ENCODE peak calls at places on chromosomes 3 and 15, in seven cellular contexts. H is NCI-H2171 treated with DMSO at 0.1 percent for 48 hours, U is colonic mucosa, C is GM20000, W is M059J, X is stomach, P is Right ventricle myocardium superior. N is an unnamed sample.

GRCh38 chr3:106239195-106239697 is 370.4 kb upstream of the CBLB start:
- DNase-seq in H (no peak), U (no peak), C (no peak), W (no peak), X (no peak), P (no peak), N (no peak)

GRCh38 chr3:136209921-136210320 is 13.8 kb upstream of the MSL2 start:
- DNase-seq in H (no peak), U (no peak), C (no peak), W (peak; percentile 81), X (no peak), P (no peak), N (no peak)

GRCh38 chr15:76377217-76377616 is 40.6 kb downstream of the ISL2 start:
- DNase-seq in H (no peak), U (no peak), C (no peak), W (no peak), X (no peak), P (no peak), N (no peak)

GRCh38 chr3:127478922-127479321 is 111.6 kb downstream of the TPRA1 start:
- DNase-seq in H (no peak), U (no peak), C (no peak), W (no peak), X (no peak), P (no peak), N (no peak)

GRCh38 chr15:22958487-22959280 is 21.5 kb downstream of the CYFIP1 start:
- DNase-seq in H (no peak), U (no peak), C (no peak), W (no peak), X (no peak), P (no peak), N (no peak)

GRCh38 chr3:184514151-184514490 is 47.5 kb upstream of the EPHB3 start:
- DNase-seq in H (no peak), U (peak; percentile 12), C (no peak), W (no peak), X (no peak), P (no peak), N (no peak)

GRCh38 chr3:10223676-10224639 is 24.3 kb upstream of the TATDN2 start:
- DNase-seq in H (no peak), U (no peak), C (peak; percentile 63), W (peak; percentile 77), X (peak; percentile 31), P (no peak), N (no peak)

GRCh38 chr3:98563661-98564281 is 29.6 kb downstream of the CPOX start:
- DNase-seq in H (no peak), U (no peak), C (peak; percentile 32), W (peak; percentile 94), X (no peak), P (no peak), N (peak; percentile 83)

GRCh38 chr3:180142041-180142440 is 105.3 kb upstream of the PEX5L start:
- DNase-seq in H (no peak), U (no peak), C (no peak), W (peak; percentile 23), X (no peak), P (no peak), N (no peak)

GRCh38 chr3:89571707-89572106 is 464.3 kb downstream of the EPHA3 start:
- DNase-seq in H (peak; percentile 30), U (no peak), C (no peak), W (no peak), X (no peak), P (peak; percentile 46), N (no peak)

GRCh38 chr15:20340931-20341661 is 200.5 kb downstream of the GOLGA6L6 start:
- DNase-seq in H (no peak), U (no peak), C (peak; percentile 81), W (no peak), X (peak; percentile 67), P (peak; percentile 87), N (peak; percentile 41)

GRCh38 chr3:129917423-129918007 is 24.0 kb upstream of the TMCC1 start:
- DNase-seq in H (no peak), U (no peak), C (no peak), W (no peak), X (no peak), P (no peak), N (no peak)

GRCh38 chr15:100301905-100302431 is 39.8 kb downstream of the ADAMTS17 start:
- DNase-seq in H (no peak), U (no peak), C (no peak), W (no peak), X (no peak), P (no peak), N (no peak)

GRCh38 chr3:178880274-178880673 is 191.3 kb downstream of the ZMAT3 start:
- DNase-seq in H (no peak), U (no peak), C (no peak), W (no peak), X (no peak), P (no peak), N (no peak)

GRCh38 chr3:29649815-29650547 is 369.1 kb downstream of the RBMS3 start:
- DNase-seq in H (no peak), U (no peak), C (peak; percentile 2), W (peak; percentile 8), X (no peak), P (peak; percentile 44), N (no peak)

GRCh38 chr3:64666171-64666581 is 21.6 kb downstream of the ADAMTS9 start:
- DNase-seq in H (no peak), U (no peak), C (no peak), W (no peak), X (no peak), P (no peak), N (no peak)

GRCh38 chr3:143627336-143627735 is 220.9 kb downstream of the SLC9A9 start:
- DNase-seq in H (no peak), U (no peak), C (no peak), W (peak; percentile 7), X (no peak), P (no peak), N (no peak)

GRCh38 chr3:69445498-69445897 is 59.6 kb upstream of the FRMD4B start:
- DNase-seq in H (no peak), U (no peak), C (no peak), W (no peak), X (no peak), P (no peak), N (no peak)

GRCh38 chr3:16866447-16867025 is 18.2 kb upstream of the PLCL2 start:
- DNase-seq in H (no peak), U (no peak), C (no peak), W (peak; percentile 77), X (no peak), P (no peak), N (no peak)

GRCh38 chr3:184168363-184169120 is 6.1 kb upstream of the AP2M1 start:
- DNase-seq in H (no peak), U (no peak), C (no peak), W (peak; percentile 86), X (no peak), P (no peak), N (no peak)

GRCh38 chr15:67174864-67175573 is 79.4 kb downstream of the AAGAB start:
- DNase-seq in H (peak; percentile 35), U (peak; percentile 55), C (no peak), W (peak; percentile 95), X (peak; percentile 44), P (no peak), N (no peak)

GRCh38 chr3:126013742-126014141 is 44.8 kb downstream of the ROPN1B start:
- DNase-seq in H (peak; percentile 65), U (no peak), C (no peak), W (no peak), X (no peak), P (no peak), N (no peak)

GRCh38 chr3:185583925-185584324 is 2.2 kb upstream of the SENP2 start:
- DNase-seq in H (no peak), U (peak; percentile 30), C (no peak), W (no peak), X (no peak), P (no peak), N (no peak)

GRCh38 chr3:52780298-52780585 is 2.8 kb downstream of the ITIH1 start:
- DNase-seq in H (no peak), U (no peak), C (no peak), W (no peak), X (no peak), P (no peak), N (no peak)

GRCh38 chr15:75359537-75360250 is 8.7 kb downstream of the MAN2C1 start:
- DNase-seq in H (no peak), U (no peak), C (no peak), W (no peak), X (no peak), P (no peak), N (no peak)

GRCh38 chr3:157089455-157090221 is 70.3 kb downstream of the CCNL1 start:
- DNase-seq in H (no peak), U (peak; percentile 78), C (peak; percentile 52), W (peak; percentile 44), X (peak; percentile 56), P (peak; percentile 53), N (no peak)

GRCh38 chr15:66761723-66762595 is 59.9 kb downstream of the SMAD6 start:
- DNase-seq in H (no peak), U (no peak), C (no peak), W (peak; percentile 95), X (no peak), P (no peak), N (no peak)

GRCh38 chr15:32974691-32975090 is 219.8 kb downstream of the FMN1 start:
- DNase-seq in H (no peak), U (no peak), C (no peak), W (no peak), X (no peak), P (no peak), N (no peak)

N was measured in CD4-positive, CD25-positive, alpha-beta regulatory T cell.